ENCODE peak calls at places on chromosomes 3 and 15, in six cellular contexts. W, F, O, H, A and V are unnamed samples.

GRCh38 chr3:25604107-25604805 is 60.5 kb downstream of the TOP2B start:
- DNase-seq in A (peak; percentile 34), F (no peak), W (no peak), H (no peak), O (no peak), V (no peak)

GRCh38 chr3:124263168-124263567 is 271.2 kb upstream of the ROPN1 start:
- DNase-seq in O (no peak), F (no peak), A (peak; percentile 78), H (no peak), W (no peak), V (no peak)

GRCh38 chr15:82624008-82624407 is 23.2 kb downstream of the CPEB1 start:
- DNase-seq in O (no peak), F (no peak), W (no peak), H (no peak), A (no peak), V (no peak)

GRCh38 chr3:112437146-112438022 is 61.9 kb downstream of the BTLA start:
- DNase-seq in A (peak; percentile 45), F (no peak), O (no peak), W (no peak), H (no peak), V (no peak)

GRCh38 chr15:91515188-91515754 is 338.2 kb upstream of the SLCO3A1 start:
- DNase-seq in W (no peak), H (no peak), O (peak; percentile 57), A (peak; percentile 67), F (no peak), V (no peak)

GRCh38 chr15:67820992-67821783 is 4.1 kb upstream of the SKOR1 start:
- DNase-seq in F (no peak), A (no peak), O (peak; percentile 39), H (peak; percentile 32), W (peak; percentile 88), V (peak; percentile 46)

GRCh38 chr15:89813381-89814111 is 1.1 kb downstream of the ANPEP start:
- DNase-seq in F (peak; percentile 51), H (no peak), O (no peak), W (no peak), A (no peak), V (no peak)

GRCh38 chr15:45268135-45268534 is 16.1 kb downstream of the SLC28A2 start:
- DNase-seq in O (no peak), F (no peak), W (no peak), H (peak; percentile 54), A (peak; percentile 18), V (no peak)

GRCh38 chr15:96042734-96043224 is 287.7 kb upstream of the NR2F2 start:
- DNase-seq in W (no peak), O (no peak), F (no peak), A (no peak), H (no peak), V (no peak)

GRCh38 chr3:38907426-38907825 is 91.4 kb upstream of the SCN10A start:
- DNase-seq in H (no peak), O (no peak), A (no peak), W (no peak), F (no peak), V (no peak)

GRCh38 chr15:37764733-37765191 is 169.7 kb upstream of the TMCO5A start:
- DNase-seq in H (peak; percentile 10), F (peak; percentile 34), O (peak; percentile 14), W (no peak), A (peak; percentile 49), V (no peak)

GRCh38 chr15:60551781-60552161 is 72.8 kb upstream of the ICE2 start:
- DNase-seq in W (no peak), H (no peak), O (no peak), F (no peak), A (peak; percentile 16), V (no peak)

GRCh38 chr3:81554805-81555204 is 206.6 kb downstream of the GBE1 start:
- DNase-seq in H (no peak), A (no peak), W (no peak), O (no peak), F (no peak), V (peak; percentile 8)

GRCh38 chr15:77029166-77030041 is 34.5 kb downstream of the PSTPIP1 start:
- DNase-seq in O (no peak), H (peak; percentile 59), F (peak; percentile 24), A (no peak), W (no peak), V (peak; percentile 13)

GRCh38 chr3:40309925-40310635 is 573 bp downstream of the EIF1B start:
- DNase-seq in A (peak; percentile 5), O (peak; percentile 32), F (peak; percentile 80), W (peak; percentile 93), H (peak; percentile 40), V (peak; percentile 69)

GRCh38 chr3:143188881-143189280 is 69.3 kb downstream of the CHST2 start:
- DNase-seq in O (no peak), H (no peak), F (no peak), A (no peak), W (no peak), V (no peak)

GRCh38 chr15:38714309-38715072 is 149.9 kb upstream of the RASGRP1 start:
- DNase-seq in F (no peak), A (no peak), H (no peak), W (no peak), O (no peak), V (no peak)

GRCh38 chr15:57146394-57147140 is 228.1 kb downstream of the TCF12 start:
- DNase-seq in H (no peak), F (peak; percentile 21), O (peak; percentile 68), W (no peak), A (peak; percentile 56), V (no peak)

GRCh38 chr15:64348455-64348854 is 7.5 kb downstream of the CSNK1G1 start:
- DNase-seq in F (no peak), W (no peak), H (no peak), A (no peak), O (no peak), V (no peak)

GRCh38 chr3:156626104-156626503 is 48.3 kb upstream of the TIPARP start:
- DNase-seq in H (peak; percentile 33), O (no peak), F (no peak), W (no peak), A (no peak), V (no peak)

GRCh38 chr15:52730163-52730562 is 51.0 kb upstream of the ATOSA start:
- DNase-seq in A (peak; percentile 35), F (no peak), W (no peak), O (no peak), H (no peak), V (no peak)

GRCh38 chr3:61686228-61686648 is 124.9 kb downstream of the PTPRG start:
- DNase-seq in F (no peak), O (no peak), H (no peak), A (no peak), W (no peak), V (no peak)

GRCh38 chr15:47473857-47474256 is 243.4 kb upstream of the SEMA6D start:
- DNase-seq in A (no peak), H (peak; percentile 7), O (peak; percentile 40), W (no peak), F (no peak), V (peak; percentile 68)
- H3K27ac ChIP-seq in A (no peak overlapping the region), H (no peak overlapping the region), O (peak overlapping the region; percentile 71), W (no peak overlapping the region), F (no peak overlapping the region), V (no peak overlapping the region)

GRCh38 chr3:28935141-28935540 is 345.7 kb upstream of the RBMS3 start:
- DNase-seq in W (no peak), O (no peak), A (no peak), F (no peak), H (no peak), V (no peak)
- TF ChIP-seq EP300 in W (no peak), O (no peak), A (no peak), F (no peak), H (no peak), V (no peak)

GRCh38 chr3:137768021-137768360 is 3.9 kb downstream of the SOX14 start:
- DNase-seq in O (no peak), A (no peak), F (peak; percentile 29), W (peak; percentile 48), H (no peak), V (no peak)

GRCh38 chr3:137768361-137769320 is 4.5 kb downstream of the SOX14 start:
- DNase-seq in A (no peak), O (no peak), F (peak; percentile 43), W (peak; percentile 81), H (no peak), V (no peak)

GRCh38 chr3:137770821-137771399 is 6.8 kb downstream of the SOX14 start:
- DNase-seq in H (no peak), F (peak; percentile 55), W (peak; percentile 78), O (no peak), A (no peak), V (no peak)

GRCh38 chr3:137770066-137770805 is 6.1 kb downstream of the SOX14 start:
- DNase-seq in A (no peak), H (no peak), W (peak; percentile 55), O (no peak), F (peak; percentile 47), V (no peak)

DNA sequence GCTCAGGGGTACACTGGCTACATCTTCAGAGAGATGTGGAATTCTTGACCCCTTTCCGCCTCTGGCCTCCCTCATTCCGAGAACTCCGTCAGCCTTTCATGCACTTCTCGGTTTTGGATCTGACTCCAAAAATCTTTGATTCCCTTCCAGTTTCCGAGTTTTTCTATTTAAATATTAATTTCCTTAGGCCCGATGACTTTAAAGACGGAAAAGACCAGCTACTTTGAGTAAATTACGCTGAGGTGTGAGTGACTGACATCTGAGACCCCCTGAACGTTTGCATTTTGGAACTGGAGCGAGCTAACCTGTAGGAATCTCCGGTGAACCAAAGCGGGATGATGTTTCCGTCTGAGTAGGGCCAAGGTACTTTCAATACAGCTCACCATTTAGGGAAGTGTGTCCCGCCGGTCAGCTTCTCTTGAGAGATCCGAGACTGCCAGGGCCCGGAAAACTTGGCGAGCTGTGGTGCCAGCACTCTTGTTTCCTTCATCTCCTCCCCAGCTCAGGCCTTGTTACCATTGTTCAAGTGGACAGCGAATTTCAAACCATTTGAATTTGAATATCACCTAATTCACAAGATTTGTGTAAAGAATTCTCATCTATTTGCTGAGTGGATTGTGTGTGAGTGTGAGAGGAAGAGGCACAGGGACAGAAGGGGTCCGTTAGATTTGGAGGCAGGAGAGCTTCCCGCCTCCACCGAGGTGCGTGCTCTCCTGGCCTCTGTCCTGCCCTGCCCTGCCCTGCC is 5.4 kb downstream of the SOX14 start:
- DNase-seq in H (no peak), A (no peak), F (peak; percentile 15), O (no peak), W (no peak), V (no peak)
- H3K9me3 ChIP-seq in H (no peaks in the 10 kb centered on the region), A (no peaks in the 10 kb centered on the region), F (no peaks in the 10 kb centered on the region), O (no peaks in the 10 kb centered on the region), W (no peaks in the 10 kb centered on the region), V (no peaks in the 10 kb centered on the region)

GRCh38 chr15:40454904-40455391 is 14.2 kb downstream of the BAHD1 start:
- DNase-seq in A (no peak), O (no peak), H (no peak), F (no peak), W (no peak), V (no peak)
- H3K27ac ChIP-seq in A (peak overlapping the region; percentile 86), O (no peak overlapping the region), H (no peak overlapping the region), F (peak overlapping the region; percentile 23), W (no peak overlapping the region), V (no peak overlapping the region)